ENCODE peak calls at places on chromosomes 3 and 15, in seven cellular contexts. T is psoas muscle; G is PC-9; I is Caki2; W is activated CD4-positive, alpha-beta T cell treated with anti-CD3 and anti-CD28 coated beads for 36 hours; F is Kasumi-1; U is fibroblast of mammary gland. P is an unnamed sample.

GRCh38 chr3:96330795-96331194 is 483.6 kb upstream of the EPHA6 start:
- DNase-seq in G (no peak), W (no peak), F (no peak), T (no peak), I (no peak), U (no peak), P (no peak)

GRCh38 chr3:23174426-23175039 is 28.6 kb upstream of the UBE2E2 start:
- DNase-seq in W (no peak), G (no peak), I (no peak), F (no peak), T (no peak), U (no peak), P (no peak)

GRCh38 chr3:69458798-69459197 is 72.9 kb upstream of the FRMD4B start:
- DNase-seq in U (no peak), I (no peak), T (no peak), W (no peak), F (peak; percentile 59), G (no peak), P (no peak)

GRCh38 chr15:62068071-62068786 is 1.5 kb downstream of the C2CD4A start:
- DNase-seq in I (peak; percentile 65), G (peak; percentile 52), W (peak; percentile 49), F (no peak), U (peak; percentile 36), T (peak; percentile 70), P (peak; percentile 50)

GRCh38 chr3:153624310-153625030 is 462.4 kb downstream of the RAP2B start:
- DNase-seq in T (no peak), G (no peak), F (no peak), I (no peak), W (peak; percentile 51), U (no peak), P (no peak)

GRCh38 chr3:30704931-30705890 is 98.8 kb downstream of the TGFBR2 start:
- DNase-seq in G (no peak), U (no peak), I (peak; percentile 57), T (no peak), W (no peak), F (no peak), P (no peak)

GRCh38 chr15:99117563-99118257 is 12.8 kb downstream of the SYNM start:
- DNase-seq in G (no peak), T (no peak), F (no peak), W (no peak), I (no peak), U (no peak), P (no peak)

GRCh38 chr3:45381168-45381852 is 7.1 kb upstream of the LARS2 start:
- DNase-seq in W (peak; percentile 42), I (no peak), U (no peak), F (no peak), T (no peak), G (no peak), P (no peak)

GRCh38 chr3:137013955-137014688 is 56.3 kb downstream of the IL20RB start:
- DNase-seq in T (peak; percentile 93), U (peak; percentile 86), W (peak; percentile 90), F (peak; percentile 88), I (peak; percentile 87), G (peak; percentile 88), P (peak; percentile 88)

GRCh38 chr3:173396191-173397041 is 1.1 kb upstream of the NLGN1 start:
- DNase-seq in F (no peak), W (no peak), T (no peak), G (peak; percentile 29), U (no peak), I (peak; percentile 69), P (no peak)

GRCh38 chr3:42505203-42505848 is 2.9 kb downstream of the VIPR1 start:
- DNase-seq in I (no peak), F (no peak), T (no peak), U (no peak), G (no peak), W (peak; percentile 4), P (no peak)

GRCh38 chr15:67613708-67614107 is 71.2 kb downstream of the MAP2K5 start:
- DNase-seq in G (no peak), I (no peak), U (no peak), F (peak; percentile 6), W (no peak), T (no peak), P (no peak)

GRCh38 chr3:67876261-67876660 is 221.8 kb upstream of the SUCLG2 start:
- DNase-seq in G (no peak), T (no peak), U (no peak), I (no peak), W (no peak), F (no peak), P (no peak)

GRCh38 chr15:91311986-91312385 is 211.9 kb downstream of the SV2B start:
- DNase-seq in W (no peak), F (peak; percentile 91), G (no peak), I (no peak), T (no peak), U (no peak), P (no peak)

GRCh38 chr3:139835830-139836655 is 98.9 kb upstream of the CLSTN2 start:
- DNase-seq in U (no peak), T (no peak), I (no peak), F (no peak), W (no peak), G (no peak), P (no peak)

GRCh38 chr15:70410371-70410975 is 312.8 kb upstream of the TLE3 start:
- DNase-seq in T (no peak), U (no peak), G (peak; percentile 42), F (no peak), W (no peak), I (peak; percentile 11), P (no peak)

GRCh38 chr15:82298520-82298919 is 35.9 kb downstream of the SAXO2 start:
- DNase-seq in T (no peak), U (no peak), I (no peak), W (peak; percentile 79), G (no peak), F (no peak), P (no peak)

GRCh38 chr15:61880079-61880478 is 180.2 kb downstream of the VPS13C start:
- DNase-seq in W (no peak), T (no peak), U (no peak), G (no peak), F (no peak), I (no peak), P (no peak)

GRCh38 chr3:126267169-126267975 is 87.0 kb upstream of the ALDH1L1 start:
- DNase-seq in U (peak; percentile 75), G (peak; percentile 92), W (no peak), T (peak; percentile 88), F (no peak), I (peak; percentile 92), P (peak; percentile 80)

GRCh38 chr15:65824941-65825544 is 33.0 kb upstream of the DENND4A start:
- DNase-seq in I (no peak), U (peak; percentile 78), F (peak; percentile 16), G (no peak), W (no peak), T (peak; percentile 62), P (peak; percentile 69)

GRCh38 chr3:34015204-34016142 is 217.0 kb downstream of the PDCD6IP start:
- DNase-seq in W (peak; percentile 14), U (peak; percentile 53), F (peak; percentile 28), I (no peak), T (no peak), G (no peak), P (no peak)

GRCh38 chr3:110579841-110580550 is 491.6 kb upstream of the NECTIN3 start:
- DNase-seq in T (no peak), G (no peak), W (no peak), F (no peak), U (peak; percentile 65), I (no peak), P (no peak)

GRCh38 chr3:187975571-187976360 is 178.2 kb upstream of the LPP start:
- DNase-seq in W (peak; percentile 42), U (peak; percentile 94), G (peak; percentile 77), F (no peak), T (peak; percentile 92), I (peak; percentile 83), P (no peak)